ENCODE peak calls at places on chromosomes 1 and 21, in six cellular contexts. M is CD4-positive, alpha-beta memory T cell; G is psoas muscle; N is spleen; P is colonic mucosa; I is Karpas-422. Q is an unnamed sample.

GRCh38 chr21:20774737-20775136 is 223.5 kb upstream of the NCAM2 start:
- DNase-seq in N (no peak), G (no peak), I (no peak), P (no peak), M (no peak), Q (no peak)

GRCh38 chr21:36889401-36889800 is 77.1 kb downstream of the HLCS start:
- DNase-seq in I (no peak), N (no peak), G (no peak), P (no peak), M (no peak), Q (no peak)

GRCh38 chr1:35047188-35047858 is 15.6 kb upstream of the ZMYM6 start:
- DNase-seq in M (no peak), P (no peak), G (no peak), N (no peak), I (peak; percentile 50), Q (no peak)

GRCh38 chr1:226643167-226643566 is 94.6 kb downstream of the STUM start:
- DNase-seq in I (peak; percentile 84), N (peak; percentile 87), G (peak; percentile 28), M (no peak), P (no peak), Q (no peak)

GRCh38 chr1:201594575-201595245 is 55.8 kb downstream of the NAV1 start:
- DNase-seq in I (no peak), N (peak; percentile 64), P (no peak), G (no peak), M (no peak), Q (no peak)

GRCh38 chr21:46518983-46519583 is 60.4 kb downstream of the DIP2A start:
- DNase-seq in I (no peak), N (no peak), M (no peak), P (no peak), G (no peak), Q (no peak)

GRCh38 chr1:225754940-225755635 is 22.5 kb upstream of the SRP9 start:
- DNase-seq in G (no peak), M (no peak), P (peak; percentile 53), I (no peak), N (peak; percentile 74), Q (no peak)

GRCh38 chr21:38351961-38352521 is 95.2 kb downstream of the KCNJ15 start:
- DNase-seq in P (no peak), N (no peak), I (no peak), G (no peak), M (no peak), Q (no peak)

GRCh38 chr1:153355445-153356071 is 2.1 kb upstream of the S100A9 start:
- DNase-seq in M (peak; percentile 29), G (peak; percentile 72), P (peak; percentile 61), N (peak; percentile 94), I (peak; percentile 88), Q (no peak)

GRCh38 chr1:95572002-95572401 is 338.0 kb downstream of the RWDD3 start:
- DNase-seq in N (no peak), M (no peak), G (no peak), I (no peak), P (no peak), Q (no peak)

GRCh38 chr1:213783273-213783672 is 204.5 kb upstream of the PROX1 start:
- DNase-seq in P (no peak), N (no peak), G (no peak), I (no peak), M (no peak), Q (no peak)

GRCh38 chr1:92476071-92476607 is 10.6 kb downstream of the GFI1 start:
- DNase-seq in M (peak; percentile 50), G (no peak), P (no peak), I (no peak), N (peak; percentile 80), Q (no peak)

GRCh38 chr1:119676571-119677206 is 28.6 kb upstream of the ZNF697 start:
- DNase-seq in I (no peak), G (peak; percentile 72), N (no peak), P (no peak), M (no peak), Q (no peak)

GRCh38 chr1:113943028-113943811 is 14.1 kb downstream of the HIPK1 start:
- DNase-seq in P (no peak), I (no peak), M (no peak), G (no peak), N (no peak), Q (no peak)

GRCh38 chr1:43121251-43121650 is 50.8 kb downstream of the EBNA1BP2 start:
- DNase-seq in G (no peak), I (no peak), N (no peak), P (no peak), M (no peak), Q (no peak)

GRCh38 chr1:169725930-169726329 is 7.9 kb downstream of the SELE start:
- DNase-seq in N (no peak), M (no peak), G (no peak), I (no peak), P (no peak), Q (no peak)

GRCh38 chr1:245679796-245680195 is 525.0 kb downstream of the KIF26B start:
- DNase-seq in P (no peak), G (no peak), I (peak; percentile 89), N (peak; percentile 77), M (no peak), Q (no peak)

GRCh38 chr1:246398126-246398813 is 108.8 kb downstream of the SMYD3 start:
- DNase-seq in N (no peak), I (no peak), P (no peak), M (no peak), G (no peak), Q (no peak)

GRCh38 chr1:9401080-9401453 is 108.4 kb downstream of the SPSB1 start:
- DNase-seq in N (no peak), M (no peak), G (no peak), I (no peak), P (no peak), Q (no peak)
- H3K4me1 ChIP-seq in N (peaks cover 35% of the 10 kb centered on the region), M (peaks cover 12% of the 10 kb centered on the region), G (peaks cover 24% of the 10 kb centered on the region), I (peaks cover 7% of the 10 kb centered on the region), P (peaks cover 14% of the 10 kb centered on the region), Q (no peaks in the 10 kb centered on the region)

DNA sequence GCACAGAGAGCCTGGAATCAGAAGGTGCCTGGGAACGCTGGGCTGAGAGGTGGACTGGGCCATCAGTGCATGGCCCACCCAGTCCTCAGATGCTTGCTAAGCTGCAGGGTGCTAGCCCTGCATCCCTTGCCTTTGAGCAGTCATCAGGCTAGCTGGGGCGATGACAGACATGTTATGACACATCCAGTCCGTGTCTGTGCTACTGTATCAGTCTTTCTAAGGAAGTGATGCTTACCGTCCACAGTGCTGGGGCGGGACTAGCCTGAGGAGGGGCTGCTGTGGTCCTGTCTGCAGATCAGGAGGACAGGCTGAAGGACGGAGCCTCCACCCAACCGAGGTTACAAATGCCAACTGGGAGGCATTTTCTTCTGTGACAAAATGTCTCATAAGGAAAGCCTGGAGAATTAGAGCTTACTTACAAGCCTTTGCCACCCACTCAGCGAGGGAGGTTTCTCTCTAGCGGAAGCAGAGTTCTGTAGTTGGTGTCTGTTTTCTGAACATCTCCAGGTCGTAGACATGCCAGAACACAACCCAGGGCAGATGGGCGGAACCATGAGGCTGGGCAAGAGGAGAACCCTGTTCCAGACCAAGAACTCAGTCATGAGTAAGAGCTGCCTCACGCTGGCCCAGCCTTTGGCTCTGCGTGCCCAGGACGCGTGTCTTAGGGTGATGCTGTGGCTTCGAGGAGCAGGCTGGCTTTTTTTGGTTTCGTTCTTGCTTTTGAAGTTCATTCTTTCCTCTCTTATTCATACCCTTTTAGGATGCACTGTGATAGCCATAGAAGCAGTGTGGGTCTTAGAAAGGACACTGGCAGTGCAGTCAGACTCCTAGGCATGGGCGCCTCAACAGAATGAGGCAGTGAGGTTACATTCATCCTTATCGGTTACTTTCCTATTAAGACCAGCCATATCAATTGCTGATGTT is 14.3 kb downstream of the SLFNL1 start:
- DNase-seq in P (no peak), N (no peak), M (no peak), I (no peak), G (no peak), Q (no peak)
- H3K4me1 ChIP-seq in P (no peaks in the 10 kb centered on the region), N (peaks cover 17% of the 10 kb centered on the region), M (peaks cover 17% of the 10 kb centered on the region), I (peaks cover 19% of the 10 kb centered on the region), G (peaks cover 7% of the 10 kb centered on the region), Q (no peaks in the 10 kb centered on the region)

GRCh38 chr1:24993871-24994270 is 63.8 kb upstream of the RUNX3 start:
- DNase-seq in G (peak; percentile 4), N (peak; percentile 61), P (no peak), I (no peak), M (no peak), Q (no peak)

GRCh38 chr1:24996456-24996855 is 66.4 kb upstream of the RUNX3 start:
- DNase-seq in G (peak; percentile 36), M (no peak), I (no peak), P (no peak), N (peak; percentile 58), Q (peak; percentile 19)

GRCh38 chr1:24996983-24997893 is 67.2 kb upstream of the RUNX3 start:
- DNase-seq in M (no peak), N (peak; percentile 87), G (peak; percentile 44), P (no peak), I (no peak), Q (no peak)

GRCh38 chr1:24995661-24996060 is 65.6 kb upstream of the RUNX3 start:
- DNase-seq in I (no peak), P (no peak), G (peak; percentile 31), M (no peak), N (peak; percentile 56), Q (no peak)

GRCh38 chr1:24995121-24995520 is 65.0 kb upstream of the RUNX3 start:
- DNase-seq in P (no peak), I (no peak), G (peak; percentile 23), N (peak; percentile 71), M (no peak), Q (no peak)
- H3K4me1 ChIP-seq in P (no peaks in the 10 kb centered on the region), I (no peaks in the 10 kb centered on the region), G (no peaks in the 10 kb centered on the region), N (peaks cover 51% of the 10 kb centered on the region), M (peaks cover 68% of the 10 kb centered on the region), Q (no peaks in the 10 kb centered on the region)

GRCh38 chr1:64861611-64862010 is 104.7 kb downstream of the JAK1 start:
- DNase-seq in M (no peak), I (no peak), G (no peak), P (no peak), N (no peak), Q (no peak)

GRCh38 chr1:64867266-64867665 is 99.1 kb downstream of the JAK1 start:
- DNase-seq in P (no peak), M (no peak), G (no peak), N (no peak), I (no peak), Q (no peak)

GRCh38 chr1:64866689-64867088 is 99.7 kb downstream of the JAK1 start:
- DNase-seq in P (no peak), G (no peak), M (no peak), I (no peak), N (no peak), Q (no peak)

GRCh38 chr1:64864018-64864945 is 102.1 kb downstream of the JAK1 start:
- DNase-seq in P (peak; percentile 55), G (peak; percentile 81), M (peak; percentile 73), N (peak; percentile 96), I (peak; percentile 90), Q (peak; percentile 41)

DNA sequence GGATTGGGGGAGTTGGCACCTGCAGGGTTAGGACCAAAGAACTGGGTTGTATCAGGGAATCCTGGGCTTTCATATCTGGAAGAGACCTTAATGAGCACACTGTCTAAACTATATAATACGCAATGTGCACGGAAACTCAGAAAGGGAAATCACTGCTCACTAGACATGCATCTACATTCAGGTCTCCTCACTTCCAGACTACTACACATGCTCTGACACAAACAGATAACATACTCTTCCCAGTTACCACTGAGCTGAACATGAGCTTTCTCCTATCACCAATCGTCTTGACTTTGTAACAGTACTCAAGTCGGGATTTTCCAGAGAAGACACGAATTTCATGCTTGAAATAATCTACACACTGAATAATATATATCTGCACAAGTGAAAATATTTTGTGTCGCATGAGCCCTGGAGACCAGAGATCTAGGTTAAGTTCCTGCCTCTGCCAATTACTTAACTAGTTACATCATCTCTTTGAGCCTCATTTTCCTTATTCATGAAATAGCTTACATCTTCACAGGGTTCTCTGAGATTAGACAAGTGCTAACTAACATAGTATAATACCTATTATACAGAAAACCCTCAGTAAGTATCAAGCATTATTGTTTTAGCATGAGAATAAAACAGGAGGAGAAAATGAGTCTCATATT is 101.1 kb downstream of the JAK1 start:
- DNase-seq in I (no peak), M (no peak), N (no peak), P (no peak), G (no peak), Q (no peak)
- H3K4me1 ChIP-seq in I (peaks cover 15% of the 10 kb centered on the region), M (peaks cover 29% of the 10 kb centered on the region), N (peaks cover 61% of the 10 kb centered on the region), P (no peaks in the 10 kb centered on the region), G (no peaks in the 10 kb centered on the region), Q (no peaks in the 10 kb centered on the region)

Q was measured in pancreas.